ENCODE peak calls at places on chromosomes 5 and 9, in four cellular contexts. W is H9, I is posterior cingulate gyrus, T is A172. M is an unnamed sample.

GRCh38 chr9:83379045-83379444 is 159.2 kb downstream of the FRMD3 start:
- DNase-seq in W (no peak), I (no peak), T (no peak), M (no peak)

GRCh38 chr5:56202483-56202882 is 30.6 kb downstream of the ANKRD55 start:
- DNase-seq in T (no peak), W (no peak), I (no peak), M (no peak)

GRCh38 chr9:94623253-94623652 is 16.1 kb downstream of the FBP1 start:
- DNase-seq in W (peak), I (no peak), T (no peak), M (no peak)

GRCh38 chr9:129319938-129320481 is 141.9 kb upstream of the IER5L start:
- DNase-seq in W (peak), I (peak), T (no peak), M (peak)

GRCh38 chr9:76580188-76580587 is 121.2 kb downstream of the GCNT1 start:
- DNase-seq in T (no peak), I (no peak), W (no peak), M (no peak)

GRCh38 chr5:93658044-93658443 is 75.0 kb downstream of the NR2F1 start:
- DNase-seq in I (no peak), T (no peak), W (no peak), M (no peak)

GRCh38 chr9:135501261-135502167 is 1.0 kb downstream of the MRPS2 start:
- DNase-seq in W (peak), I (no peak), T (no peak), M (no peak)

GRCh38 chr9:135156525-135157510 is 69.3 kb downstream of the OLFM1 start:
- DNase-seq in T (peak), W (peak), I (peak), M (peak)

GRCh38 chr5:158758666-158759065 is 341.1 kb downstream of the EBF1 start:
- DNase-seq in W (no peak), T (peak), I (no peak), M (no peak)

GRCh38 chr5:1200495-1201326 is 684 bp upstream of the SLC6A19 start:
- DNase-seq in I (no peak), W (no peak), T (no peak), M (peak)

GRCh38 chr9:129669946-129670345 is 4.5 kb downstream of the PRRX2 start:
- DNase-seq in T (no peak), I (no peak), W (no peak), M (no peak)

GRCh38 chr9:38062498-38063362 is 6.3 kb downstream of the SHB start:
- DNase-seq in T (peak), I (no peak), W (no peak), M (no peak)

GRCh38 chr5:31408814-31409213 is 123.1 kb downstream of the DROSHA start:
- DNase-seq in I (no peak), W (no peak), T (peak), M (no peak)

GRCh38 chr5:10761842-10762165 is 770 bp upstream of the DAP start:
- DNase-seq in T (no peak), I (no peak), W (no peak), M (no peak)

GRCh38 chr9:86353591-86354047 is 591 bp downstream of the TUT7 start:
- DNase-seq in I (no peak), W (no peak), T (peak), M (no peak)

GRCh38 chr5:121273818-121274433 is 577.8 kb upstream of the FTMT start:
- DNase-seq in W (no peak), I (no peak), T (peak), M (no peak)

GRCh38 chr9:113375057-113376023 is 1.4 kb downstream of the HDHD3 start:
- DNase-seq in W (no peak), T (no peak), I (no peak), M (no peak)

M was measured in psoas muscle.